ENCODE peak calls at places on chromosomes 16 and 17, in nine cellular contexts. M is SIG-M5; Z is T-helper 1 cell; D is Daoy; R is memory B cell; J is dorsolateral prefrontal cortex; W is NCI-H1092 treated with DMSO at 0.1 percent for 48 hours; O is activated naive CD4-positive, alpha-beta T cell; Q is EL. X is an unnamed sample.

GRCh38 chr16:66508261-66508913 is 41.5 kb downstream of the TK2 start:
- DNase-seq in Z (no peak), D (peak), Q (peak), M (no peak), J (peak), O (no peak), W (no peak), R (no peak), X (peak)

GRCh38 chr17:7855643-7856080 is 796 bp downstream of the TMEM88 start:
- DNase-seq in D (no peak), R (peak), O (no peak), W (no peak), Z (no peak), J (no peak), Q (no peak), M (no peak), X (no peak)

GRCh38 chr16:78211951-78212350 is 112.5 kb downstream of the WWOX start:
- DNase-seq in D (no peak), Z (no peak), J (no peak), O (no peak), W (no peak), M (no peak), R (no peak), Q (no peak), X (no peak)

GRCh38 chr16:4003166-4003565 is 113.1 kb downstream of the ADCY9 start:
- DNase-seq in W (no peak), D (no peak), J (no peak), Q (no peak), R (no peak), M (no peak), O (no peak), Z (no peak), X (no peak)

GRCh38 chr16:8667492-8667891 is 6.9 kb upstream of the ABAT start:
- DNase-seq in Q (no peak), D (no peak), Z (no peak), J (no peak), W (no peak), M (no peak), O (no peak), R (no peak), X (no peak)

GRCh38 chr16:85112364-85112763 is at the start of gene CIBAR2:
- DNase-seq in R (no peak), Q (no peak), M (no peak), D (no peak), O (no peak), J (no peak), W (no peak), Z (no peak), X (no peak)

GRCh38 chr16:48542020-48542473 is 67.9 kb downstream of the N4BP1 start:
- DNase-seq in W (no peak), Z (no peak), M (no peak), Q (peak), O (no peak), D (peak), R (no peak), J (peak), X (peak)

GRCh38 chr17:32627233-32628008 is 140.6 kb downstream of the CDK5R1 start:
- DNase-seq in R (no peak), D (peak), J (peak), W (peak), M (no peak), Z (no peak), O (no peak), Q (peak), X (no peak)

GRCh38 chr17:7132511-7133094 is 18.0 kb upstream of the ASGR2 start:
- DNase-seq in R (peak), M (no peak), Z (peak), D (no peak), Q (no peak), J (no peak), O (peak), W (no peak), X (no peak)